ENCODE peak calls at places on chromosomes 7 and 10, in six cellular contexts. L is AG04449, A is fibroblast of pulmonary artery, S is neural progenitor cell, D is Panc1, P is A549. H is an unnamed sample.

GRCh38 chr7:96179863-96180262 is 142.0 kb downstream of the SLC25A13 start:
- DNase-seq in L (no peak), A (peak), S (no peak), D (no peak), P (peak), H (peak)

GRCh38 chr10:60978287-60979115 is 34.5 kb upstream of the RHOBTB1 start:
- DNase-seq in L (no peak), A (peak), S (no peak), D (no peak), P (peak), H (peak)

GRCh38 chr10:101060951-101061813 is 607 bp upstream of the KAZALD1 start:
- DNase-seq in L (peak), A (peak), S (peak), D (no peak), P (peak), H (peak)

GRCh38 chr10:131253931-131254865 is 57.3 kb downstream of the TCERG1L start:
- DNase-seq in L (no peak), A (no peak), S (no peak), D (no peak), P (no peak), H (no peak)

GRCh38 chr7:140402178-140402835 is 1.6 kb upstream of the RAB19 start:
- DNase-seq in L (no peak), A (peak), S (no peak), D (no peak), P (no peak), H (peak)

GRCh38 chr7:106178593-106179134 is 66.6 kb upstream of the SYPL1 start:
- DNase-seq in L (no peak), A (peak), S (no peak), D (no peak), P (peak), H (peak)

GRCh38 chr10:103672345-103672744 is 178.8 kb downstream of the NEURL1 start:
- DNase-seq in L (no peak), A (no peak), S (no peak), D (no peak), P (no peak), H (no peak)

GRCh38 chr7:7304705-7305475 is 122.5 kb downstream of the C1GALT1 start:
- DNase-seq in L (no peak), A (no peak), S (no peak), D (no peak), P (no peak), H (no peak)

GRCh38 chr7:96321041-96321669 is 743 bp downstream of the SLC25A13 start:
- DNase-seq in L (no peak), A (peak), S (peak), D (peak), P (peak), H (peak)

GRCh38 chr10:47318706-47319105 is 3.5 kb upstream of the GDF2 start:
- DNase-seq in L (no peak), A (no peak), S (no peak), D (no peak), P (peak), H (no peak)

GRCh38 chr10:58173391-58173790 is 94.3 kb downstream of the IPMK start:
- DNase-seq in L (no peak), A (no peak), S (no peak), D (no peak), P (peak), H (no peak)

GRCh38 chr7:34806831-34807230 is 148.8 kb downstream of the NPSR1 start:
- DNase-seq in L (no peak), A (no peak), S (no peak), D (no peak), P (no peak), H (no peak)

GRCh38 chr10:110992011-110992800 is 72.8 kb downstream of the SHOC2 start:
- DNase-seq in L (no peak), A (no peak), S (no peak), D (no peak), P (no peak), H (no peak)

GRCh38 chr7:29499932-29500331 is 63.7 kb upstream of the PRR15 start:
- DNase-seq in L (no peak), A (no peak), S (no peak), D (no peak), P (no peak), H (no peak)

GRCh38 chr10:43128958-43129706 is 9.1 kb upstream of the CSGALNACT2 start:
- DNase-seq in L (peak), A (peak), S (no peak), D (no peak), P (no peak), H (peak)

GRCh38 chr10:2985729-2986232 is 81.6 kb upstream of the PFKP start:
- DNase-seq in L (no peak), A (no peak), S (no peak), D (peak), P (peak), H (peak)

GRCh38 chr7:50595538-50596102 is 30.4 kb upstream of the DDC start:
- DNase-seq in L (no peak), A (peak), S (peak), D (no peak), P (peak), H (peak)

GRCh38 chr7:774161-775109 is 47.4 kb upstream of the PRKAR1B start:
- DNase-seq in L (no peak), A (peak), S (peak), D (no peak), P (peak), H (peak)

GRCh38 chr10:35765996-35766395 is 123.9 kb upstream of the FZD8 start:
- DNase-seq in L (no peak), A (no peak), S (no peak), D (no peak), P (no peak), H (no peak)

GRCh38 chr10:35768731-35769130 is 126.6 kb upstream of the FZD8 start:
- DNase-seq in L (no peak), A (no peak), S (no peak), D (no peak), P (no peak), H (no peak)

GRCh38 chr10:35770817-35771355 is 128.8 kb upstream of the FZD8 start:
- DNase-seq in L (no peak), A (no peak), S (no peak), D (no peak), P (no peak), H (no peak)

GRCh38 chr10:35768011-35768410 is 125.9 kb upstream of the FZD8 start:
- DNase-seq in L (no peak), A (no peak), S (no peak), D (no peak), P (no peak), H (peak)

GRCh38 chr10:35765039-35765662 is 123.1 kb upstream of the FZD8 start:
- DNase-seq in L (no peak), A (no peak), S (no peak), D (no peak), P (no peak), H (no peak)
- H3K4me3 ChIP-seq in L (no peak), A (no peak), S (no peak), D (no peak), P (no peak), H (no peak)

GRCh38 chr10:125000366-125001312 is 58.7 kb downstream of the ZRANB1 start:
- DNase-seq in L (no peak), A (no peak), S (peak), D (no peak), P (no peak), H (no peak)
- TF ChIP-seq CTCF in L (peak), A (no peak), S (peak), D (no peak), P (no peak), H (no peak)

GRCh38 chr7:109009636-109010035 is 440.0 kb downstream of the DNAJB9 start:
- DNase-seq in L (no peak), A (no peak), S (no peak), D (no peak), P (no peak), H (no peak)

GRCh38 chr7:109003742-109004141 is 434.1 kb downstream of the DNAJB9 start:
- DNase-seq in L (no peak), A (peak), S (no peak), D (no peak), P (no peak), H (no peak)
- H3K4me3 ChIP-seq in L (no peak), A (no peak), S (no peak), D (no peak), P (no peak), H (no peak)

GRCh38 chr10:96746503-96746902 is 26.2 kb upstream of the PIK3AP1 start:
- DNase-seq in L (no peak), A (peak), S (no peak), D (no peak), P (no peak), H (peak)

GRCh38 chr10:96745950-96746349 is 25.6 kb upstream of the PIK3AP1 start:
- DNase-seq in L (no peak), A (no peak), S (no peak), D (no peak), P (no peak), H (no peak)

GRCh38 chr10:96747734-96748550 is 27.6 kb upstream of the PIK3AP1 start:
- DNase-seq in L (no peak), A (no peak), S (no peak), D (no peak), P (no peak), H (no peak)

GRCh38 chr10:96740579-96741281 is 20.4 kb upstream of the PIK3AP1 start:
- DNase-seq in L (no peak), A (peak), S (no peak), D (no peak), P (no peak), H (no peak)

DNA sequence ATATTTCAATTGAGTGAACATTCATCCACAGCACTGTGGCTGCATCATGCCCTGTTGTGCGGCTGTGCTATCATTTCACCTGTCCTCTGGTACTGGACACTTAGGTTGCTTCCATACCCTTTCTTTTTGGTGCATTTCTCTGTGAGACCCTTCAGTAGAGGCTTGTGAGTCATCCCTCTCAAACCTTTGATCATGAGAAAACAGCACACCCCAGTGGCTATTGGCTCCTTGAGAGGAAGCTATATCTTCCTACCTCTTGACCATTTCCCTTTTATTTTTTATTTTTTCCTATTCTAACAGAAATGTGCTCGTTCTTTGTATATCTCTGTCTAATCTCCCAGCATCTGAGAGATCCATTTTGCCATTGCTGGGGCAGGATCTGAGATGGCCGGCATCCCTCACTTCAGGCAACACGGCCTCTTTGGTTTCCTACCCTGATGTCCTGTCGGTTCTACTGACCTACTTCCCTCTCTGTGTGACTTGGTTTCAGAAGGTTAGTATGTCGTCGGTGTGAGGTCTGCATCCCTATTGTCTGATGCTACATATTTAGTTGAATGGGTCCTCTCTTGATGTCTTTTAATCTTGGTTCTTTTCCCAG is 23.8 kb upstream of the PIK3AP1 start:
- DNase-seq in L (no peak), A (peak), S (peak), D (no peak), P (no peak), H (peak)
- TF ChIP-seq CTCF in L (no peak), A (peak), S (peak), D (no peak), P (peak), H (peak)

GRCh38 chr7:73624669-73625001 is 313 bp upstream of the MLXIPL start:
- DNase-seq in L (no peak), A (no peak), S (no peak), D (no peak), P (no peak), H (no peak)
- H3K4me3 ChIP-seq in L (no peak), A (no peak), S (peak), D (peak), P (peak), H (no peak)

DNA sequence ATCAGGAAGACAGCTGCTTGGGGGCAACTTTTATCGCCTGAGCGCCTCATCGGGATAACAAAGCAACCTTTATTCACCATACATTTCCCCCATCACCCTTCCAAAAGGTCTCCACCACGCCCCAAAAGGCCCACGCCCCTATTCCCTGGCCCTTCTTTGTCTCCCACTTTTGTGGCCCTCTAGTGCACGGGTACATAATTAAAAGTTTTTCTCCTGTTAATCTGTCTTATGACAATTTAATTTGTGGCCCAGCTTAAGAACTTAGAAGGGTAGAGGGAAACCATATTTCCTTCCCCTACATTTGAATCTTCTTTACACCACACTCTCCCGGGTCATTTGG is 643 bp downstream of the RP9 start:
- DNase-seq in L (no peak), A (no peak), S (peak), D (no peak), P (no peak), H (no peak)
- TF ChIP-seq CTCF in L (no peak), A (peak), S (no peak), D (no peak), P (no peak), H (no peak)

DNA sequence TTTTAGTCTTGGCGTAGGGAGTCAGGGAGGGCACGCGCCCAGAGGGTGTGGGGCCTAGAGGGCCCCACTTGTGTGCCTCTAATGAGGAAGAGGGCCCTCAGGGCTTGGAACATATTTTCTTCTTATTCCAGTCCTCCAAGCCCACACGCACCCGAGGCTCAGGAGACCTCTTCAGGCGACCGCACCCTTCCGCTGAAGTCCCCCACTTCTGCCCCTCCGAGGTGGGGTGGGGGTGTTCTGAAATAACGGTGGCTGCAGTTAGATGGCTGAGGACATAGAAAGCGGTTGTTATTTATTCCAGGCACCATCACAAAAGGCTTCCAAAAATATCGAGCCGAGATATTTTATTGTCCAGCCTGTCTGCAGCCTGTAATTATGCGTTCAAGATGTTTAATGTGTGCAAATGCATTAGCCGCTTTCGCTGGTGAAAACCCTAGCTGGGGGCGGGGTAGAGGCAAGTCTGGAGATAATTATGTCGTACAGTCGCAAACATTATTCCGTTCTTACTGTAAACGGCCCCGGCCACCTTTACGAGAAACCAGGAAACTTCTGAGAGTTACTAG is 12.8 kb upstream of the HOXA13 start:
- DNase-seq in L (no peak), A (no peak), S (no peak), D (no peak), P (no peak), H (no peak)
- H3K4me3 ChIP-seq in L (no peak), A (no peak), S (peak), D (no peak), P (no peak), H (no peak)

GRCh38 chr10:33273295-33274002 is 61.0 kb downstream of the NRP1 start:
- DNase-seq in L (peak), A (peak), S (peak), D (peak), P (peak), H (peak)
- TF ChIP-seq CTCF in L (peak), A (peak), S (no peak), D (no peak), P (no peak), H (peak)

DNA sequence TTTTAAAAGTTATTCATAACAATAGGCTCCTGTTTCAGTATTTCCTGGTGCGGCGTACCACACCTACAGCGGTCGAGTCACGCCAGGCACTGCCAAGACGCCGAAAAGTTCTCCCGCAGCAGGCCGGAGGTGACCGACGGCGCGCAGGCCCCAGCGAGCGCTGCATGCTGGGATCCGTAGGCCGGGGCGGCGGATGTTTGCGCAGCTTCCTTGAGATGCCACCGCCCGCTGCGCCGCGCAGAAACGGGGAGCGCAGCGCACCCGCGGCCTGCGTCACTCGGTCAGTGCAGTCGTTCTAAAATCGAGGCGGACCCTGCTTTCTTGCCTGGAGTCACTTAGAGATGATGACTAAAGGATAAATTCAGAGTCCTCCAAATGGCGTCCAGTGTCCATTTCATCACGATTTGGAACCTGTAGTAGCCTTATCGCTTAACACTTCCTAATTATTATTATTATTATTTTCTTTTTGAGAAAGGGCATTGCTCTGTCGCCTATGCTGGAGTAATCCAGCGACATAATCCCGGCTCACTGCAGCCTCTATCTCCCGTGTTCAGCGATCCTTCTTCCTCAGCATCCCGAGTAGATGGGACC is 1.3 kb upstream of the KIF11 start:
- DNase-seq in L (no peak), A (peak), S (peak), D (peak), P (peak), H (peak)
- H3K4me3 ChIP-seq in L (peak), A (peak), S (peak), D (peak), P (peak), H (peak)

GRCh38 chr10:16975188-16975587 is 154.4 kb downstream of the CUBN start:
- DNase-seq in L (no peak), A (no peak), S (no peak), D (no peak), P (no peak), H (no peak)
- TF ChIP-seq CTCF in L (no peak), A (no peak), S (no peak), D (no peak), P (no peak), H (no peak)